ENCODE peak calls at places on chromosome 16, in eight cellular contexts. D, A, X, F, G, V, Z and C are unnamed samples. For H3K4me1, the result is how much of the 10 kb centered on the place peaks cover.

GRCh38 chr16:85556456-85557082 is 56.6 kb upstream of the GSE1 start:
- DNase-seq in D (peak), A (peak), X (peak), F (no peak), G (peak), V (no peak), Z (peak), C (no peak)

GRCh38 chr16:70789231-70789926 is 11.6 kb downstream of the VAC14 start:
- DNase-seq in D (peak), A (no peak), X (no peak), F (peak), G (peak), V (no peak), Z (peak), C (no peak)

GRCh38 chr16:9318764-9319163 is 227.3 kb downstream of the HAPSTR1 start:
- DNase-seq in D (no peak), A (no peak), X (no peak), F (no peak), G (peak), V (no peak), Z (no peak), C (no peak)

GRCh38 chr16:80804061-80804450 is 342 bp downstream of the CDYL2 start:
- DNase-seq in D (peak), A (peak), X (peak), F (no peak), G (peak), V (peak), Z (peak), C (no peak)

GRCh38 chr16:48277158-48277557 is 29.8 kb upstream of the ABCC11 start:
- DNase-seq in D (peak), A (no peak), X (no peak), F (no peak), G (no peak), V (peak), Z (no peak), C (no peak)

GRCh38 chr16:28830531-28830930 is 7.7 kb downstream of the ATXN2L start:
- DNase-seq in D (no peak), A (no peak), X (no peak), F (no peak), G (no peak), V (no peak), Z (no peak), C (no peak)

GRCh38 chr16:13438064-13438463 is 481.9 kb upstream of the ERCC4 start:
- DNase-seq in D (no peak), A (no peak), X (no peak), F (no peak), G (no peak), V (no peak), Z (no peak), C (no peak)

GRCh38 chr16:59690216-59690615 is 956.1 kb upstream of the GOT2 start:
- DNase-seq in D (no peak), A (no peak), X (no peak), F (no peak), G (no peak), V (no peak), Z (no peak), C (no peak)

GRCh38 chr16:11456741-11457140 is 111.5 kb downstream of the RMI2 start:
- DNase-seq in D (no peak), A (no peak), X (no peak), F (no peak), G (no peak), V (no peak), Z (no peak), C (no peak)

GRCh38 chr16:88611220-88611821 is 27.1 kb upstream of the IL17C start:
- DNase-seq in D (no peak), A (no peak), X (no peak), F (no peak), G (no peak), V (no peak), Z (no peak), C (no peak)

GRCh38 chr16:81237282-81237681 is 1.2 kb upstream of the BCO1 start:
- DNase-seq in D (peak), A (no peak), X (no peak), F (peak), G (no peak), V (peak), Z (peak), C (no peak)

GRCh38 chr16:76278976-76279375 is 1.8 kb downstream of the CNTNAP4 start:
- DNase-seq in D (no peak), A (no peak), X (no peak), F (no peak), G (peak), V (no peak), Z (no peak), C (no peak)

GRCh38 chr16:5504028-5504758 is 406.6 kb upstream of the EEF2KMT start:
- DNase-seq in D (no peak), A (no peak), X (no peak), F (no peak), G (no peak), V (no peak), Z (no peak), C (no peak)

GRCh38 chr16:46757339-46758050 is 9.4 kb upstream of the MYLK3 start:
- DNase-seq in D (no peak), A (no peak), X (no peak), F (peak), G (no peak), V (no peak), Z (peak), C (no peak)

GRCh38 chr16:73064227-73064995 is 16.5 kb upstream of the ZFHX3 start:
- DNase-seq in D (no peak), A (no peak), X (peak), F (no peak), G (no peak), V (peak), Z (no peak), C (no peak)

GRCh38 chr16:15950167-15950854 is 895 bp downstream of the ABCC1 start:
- DNase-seq in D (peak), A (no peak), X (peak), F (no peak), G (no peak), V (peak), Z (no peak), C (no peak)

GRCh38 chr16:27408012-27408601 is 6.1 kb downstream of the IL21R start:
- DNase-seq in D (no peak), A (no peak), X (no peak), F (no peak), G (no peak), V (no peak), Z (no peak), C (no peak)

GRCh38 chr16:55552621-55553020 is 13.9 kb upstream of the CAPNS2 start:
- DNase-seq in D (no peak), A (no peak), X (no peak), F (no peak), G (peak), V (no peak), Z (no peak), C (no peak)

GRCh38 chr16:31253642-31254045 is 6.1 kb upstream of the ITGAM start:
- DNase-seq in D (peak), A (no peak), X (peak), F (peak), G (peak), V (peak), Z (peak), C (no peak)

GRCh38 chr16:85262558-85263196 is 150.4 kb upstream of the CIBAR2 start:
- DNase-seq in D (no peak), A (peak), X (no peak), F (no peak), G (no peak), V (no peak), Z (no peak), C (no peak)

GRCh38 chr16:70715860-70716357 is 30.1 kb upstream of the MTSS2 start:
- DNase-seq in D (no peak), A (no peak), X (peak), F (no peak), G (no peak), V (no peak), Z (no peak), C (no peak)

GRCh38 chr16:49782405-49782804 is 73.5 kb downstream of the ZNF423 start:
- DNase-seq in D (no peak), A (no peak), X (no peak), F (no peak), G (no peak), V (no peak), Z (no peak), C (no peak)

GRCh38 chr16:25838724-25839186 is 147.0 kb downstream of the HS3ST4 start:
- DNase-seq in D (peak), A (no peak), X (peak), F (no peak), G (peak), V (no peak), Z (no peak), C (peak)

GRCh38 chr16:7597677-7598076 is 265.0 kb downstream of the RBFOX1 start:
- DNase-seq in D (no peak), A (no peak), X (no peak), F (no peak), G (no peak), V (no peak), Z (no peak), C (no peak)

GRCh38 chr16:49455181-49455990 is 81.8 kb downstream of the C16orf78 start:
- DNase-seq in D (no peak), A (peak), X (no peak), F (no peak), G (no peak), V (no peak), Z (no peak), C (no peak)

GRCh38 chr16:82510041-82510440 is 116.7 kb upstream of the CDH13 start:
- DNase-seq in D (no peak), A (no peak), X (no peak), F (no peak), G (no peak), V (no peak), Z (no peak), C (no peak)

GRCh38 chr16:71542377-71542776 is 16.2 kb downstream of the CHST4 start:
- DNase-seq in D (peak), A (peak), X (peak), F (no peak), G (peak), V (peak), Z (peak), C (peak)

GRCh38 chr16:75250809-75251279 is 580 bp downstream of the BCAR1 start:
- DNase-seq in D (peak), A (peak), X (peak), F (no peak), G (no peak), V (peak), Z (no peak), C (no peak)

GRCh38 chr16:84839956-84840355 is 20.2 kb downstream of the CRISPLD2 start:
- DNase-seq in D (no peak), A (no peak), X (no peak), F (no peak), G (peak), V (no peak), Z (no peak), C (no peak)

GRCh38 chr16:12545792-12546342 is 257.8 kb downstream of the CPPED1 start:
- DNase-seq in D (no peak), A (no peak), X (no peak), F (no peak), G (no peak), V (no peak), Z (no peak), C (no peak)

GRCh38 chr16:14148569-14148968 is 77.5 kb downstream of the MRTFB start:
- DNase-seq in D (no peak), A (no peak), X (no peak), F (no peak), G (peak), V (no peak), Z (no peak), C (no peak)

GRCh38 chr16:29862383-29862883 is 593 bp downstream of the CDIPT start:
- DNase-seq in D (peak), A (no peak), X (peak), F (no peak), G (peak), V (no peak), Z (no peak), C (no peak)

GRCh38 chr16:23384878-23385277 is 68.1 kb downstream of the COG7 start:
- DNase-seq in D (no peak), A (no peak), X (no peak), F (no peak), G (no peak), V (no peak), Z (no peak), C (no peak)

GRCh38 chr16:50272111-50272571 is 5.8 kb downstream of the ADCY7 start:
- DNase-seq in D (no peak), A (no peak), X (no peak), F (no peak), G (no peak), V (no peak), Z (no peak), C (no peak)

GRCh38 chr16:77077523-77077922 is 113.5 kb upstream of the MON1B start:
- DNase-seq in D (no peak), A (no peak), X (no peak), F (no peak), G (no peak), V (no peak), Z (no peak), C (no peak)

GRCh38 chr16:63617047-63617989 is 1504.5 kb downstream of the CDH11 start:
- DNase-seq in D (no peak), A (no peak), X (no peak), F (no peak), G (peak), V (no peak), Z (peak), C (no peak)

GRCh38 chr16:3650631-3651265 is 3.7 kb upstream of the DNASE1 start:
- DNase-seq in D (no peak), A (peak), X (no peak), F (no peak), G (no peak), V (no peak), Z (peak), C (no peak)

GRCh38 chr16:48810803-48811453 is 200.9 kb upstream of the N4BP1 start:
- DNase-seq in D (no peak), A (no peak), X (no peak), F (no peak), G (no peak), V (no peak), Z (no peak), C (no peak)

DNA sequence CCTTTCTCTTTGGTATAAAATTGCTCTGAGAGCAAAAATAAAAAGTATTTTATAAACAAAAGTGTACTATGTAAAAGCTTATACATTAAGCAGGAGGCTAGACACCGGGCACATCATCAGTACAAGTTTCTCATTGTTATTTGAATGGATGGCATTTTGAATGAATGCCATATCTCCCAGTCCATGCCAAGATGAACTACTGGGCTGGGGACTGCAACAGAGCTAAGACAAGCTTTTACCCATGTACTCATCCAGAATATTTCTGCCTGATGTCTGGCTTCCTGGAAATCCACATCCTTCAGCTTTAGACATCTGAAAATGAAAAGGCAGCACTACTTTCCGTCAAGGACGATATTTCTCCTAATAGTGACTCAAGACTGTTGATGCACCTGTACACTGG is 174.0 kb downstream of the CDH8 start:
- DNase-seq in D (no peak), A (no peak), X (no peak), F (no peak), G (no peak), V (no peak), Z (no peak), C (no peak)
- H3K4me1 ChIP-seq in D (under half), A (under half), X (under half), F (under half), G (under half), V (under half), Z (under half), C (under half)

GRCh38 chr16:54526087-54526486 is 239.5 kb upstream of the IRX3 start:
- DNase-seq in D (no peak), A (no peak), X (no peak), F (no peak), G (no peak), V (no peak), Z (no peak), C (no peak)
- H3K27ac ChIP-seq in D (no peak), A (no peak), X (no peak), F (no peak), G (no peak), V (no peak), Z (no peak), C (no peak)

DNA sequence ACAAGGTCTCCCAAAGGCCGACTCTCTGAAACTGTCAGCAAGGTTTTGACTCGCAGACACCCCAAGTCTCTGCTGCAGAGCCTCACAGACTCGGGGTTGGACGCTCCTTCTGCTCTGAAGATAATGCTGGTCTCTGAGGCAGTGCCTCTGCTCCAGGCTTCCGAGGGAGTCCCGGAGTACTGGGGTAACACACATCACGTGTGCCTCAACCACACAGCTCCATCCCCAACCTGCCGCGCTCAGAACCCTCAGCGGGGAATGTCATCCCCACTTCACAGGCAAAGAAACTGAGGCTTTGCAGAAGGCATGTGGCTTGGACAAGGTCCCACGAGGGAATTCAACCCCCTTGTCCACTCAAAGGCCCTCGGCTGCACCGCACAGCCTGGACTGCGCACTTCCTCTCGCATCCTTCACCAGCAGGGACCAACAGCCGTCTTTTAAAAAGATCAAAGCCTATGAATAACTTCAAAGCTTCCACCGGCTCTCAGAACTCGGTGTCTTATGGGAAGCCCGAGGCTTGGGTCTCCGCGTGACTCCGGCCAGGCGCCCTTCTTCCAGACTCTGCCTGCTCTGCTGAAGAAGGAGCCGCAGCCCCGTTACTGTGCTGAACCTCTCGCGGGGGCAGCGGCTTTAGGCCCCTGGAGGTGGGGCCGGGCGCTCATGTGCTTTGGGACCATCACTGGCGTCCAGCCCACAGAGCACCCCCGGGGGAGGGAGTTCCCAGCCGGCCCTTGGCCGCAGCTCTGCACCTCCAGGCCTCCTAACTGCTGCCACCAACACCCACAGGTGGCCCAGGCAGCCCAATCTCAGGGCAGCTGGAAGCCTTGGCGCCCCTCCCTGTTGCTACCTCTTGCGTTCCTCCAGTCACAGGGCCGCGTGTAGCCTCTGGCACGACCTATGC is 2.2 kb downstream of the TMEM204 start:
- DNase-seq in D (no peak), A (peak), X (no peak), F (no peak), G (no peak), V (peak), Z (no peak), C (no peak)
- H3K4me1 ChIP-seq in D (under half), A (under half), X (under half), F (half or more), G (under half), V (under half), Z (half or more), C (under half)

GRCh38 chr16:67039260-67040020 is 10.5 kb downstream of the CBFB start:
- DNase-seq in D (no peak), A (no peak), X (no peak), F (no peak), G (no peak), V (no peak), Z (no peak), C (no peak)
- H3K27ac ChIP-seq in D (no peak), A (no peak), X (no peak), F (no peak), G (no peak), V (no peak), Z (no peak), C (no peak)

GRCh38 chr16:87384162-87384999 is 805 bp upstream of the FBXO31 start:
- DNase-seq in D (peak), A (peak), X (no peak), F (no peak), G (peak), V (peak), Z (peak), C (no peak)

GRCh38 chr16:87380403-87380802 is 3.2 kb downstream of the FBXO31 start:
- DNase-seq in D (no peak), A (no peak), X (no peak), F (no peak), G (no peak), V (no peak), Z (no peak), C (no peak)

GRCh38 chr16:87382023-87382785 is 1.4 kb downstream of the FBXO31 start:
- DNase-seq in D (peak), A (no peak), X (no peak), F (no peak), G (no peak), V (peak), Z (no peak), C (no peak)

GRCh38 chr16:87380875-87381274 is 2.7 kb downstream of the FBXO31 start:
- DNase-seq in D (no peak), A (no peak), X (no peak), F (no peak), G (no peak), V (no peak), Z (no peak), C (no peak)

GRCh38 chr16:87383522-87384161 is at the start of gene FBXO31:
- DNase-seq in D (peak), A (peak), X (peak), F (peak), G (peak), V (peak), Z (peak), C (no peak)
- H3K4me1 ChIP-seq in D (half or more), A (under half), X (half or more), F (half or more), G (under half), V (under half), Z (under half), C (under half)